ENCODE peak calls at places on chromosomes 7 and 10, in four cellular contexts. One of them, this sample, is unnamed.

GRCh38 chr7:81447351-81447952 is 322.4 kb downstream of the HGF start:
- DNase-seq in foreskin fibroblast: peak; percentile 75
- DNase-seq in fibroblast of pulmonary artery: peak; percentile 83
- DNase-seq in uterus: no peak
- DNase-seq in this sample: peak; percentile 70

GRCh38 chr7:123682690-123683089 is 27.0 kb downstream of the LMOD2 start:
- DNase-seq in foreskin fibroblast: peak; percentile 66
- DNase-seq in fibroblast of pulmonary artery: peak; percentile 83
- DNase-seq in uterus: no peak
- DNase-seq in this sample: peak; percentile 78

GRCh38 chr10:79223346-79224048 is 123.8 kb upstream of the PPIF start:
- DNase-seq in foreskin fibroblast: no peak
- DNase-seq in fibroblast of pulmonary artery: peak; percentile 89
- DNase-seq in uterus: peak; percentile 95
- DNase-seq in this sample: peak; percentile 69

GRCh38 chr10:31278279-31278941 is 40.6 kb upstream of the ZEB1 start:
- DNase-seq in foreskin fibroblast: peak; percentile 8
- DNase-seq in fibroblast of pulmonary artery: peak; percentile 33
- DNase-seq in uterus: no peak
- DNase-seq in this sample: no peak

GRCh38 chr7:130994378-130995115 is 260.5 kb upstream of the KLF14 start:
- DNase-seq in foreskin fibroblast: no peak
- DNase-seq in fibroblast of pulmonary artery: peak; percentile 41
- DNase-seq in uterus: peak; percentile 69
- DNase-seq in this sample: no peak

GRCh38 chr7:48096273-48096672 is 7.2 kb downstream of the UPP1 start:
- DNase-seq in foreskin fibroblast: no peak
- DNase-seq in fibroblast of pulmonary artery: no peak
- DNase-seq in uterus: no peak
- DNase-seq in this sample: no peak

GRCh38 chr7:131328387-131329175 is 905 bp downstream of the MKLN1 start:
- DNase-seq in foreskin fibroblast: peak; percentile 55
- DNase-seq in fibroblast of pulmonary artery: peak; percentile 42
- DNase-seq in uterus: no peak
- DNase-seq in this sample: peak; percentile 44

GRCh38 chr10:61664985-61665384 is 2.3 kb downstream of the CABCOCO1 start:
- DNase-seq in foreskin fibroblast: no peak
- DNase-seq in fibroblast of pulmonary artery: no peak
- DNase-seq in uterus: no peak
- DNase-seq in this sample: no peak

GRCh38 chr10:99368646-99369045 is 39.5 kb downstream of the CNNM1 start:
- DNase-seq in foreskin fibroblast: peak; percentile 64
- DNase-seq in fibroblast of pulmonary artery: no peak
- DNase-seq in uterus: no peak
- DNase-seq in this sample: no peak

GRCh38 chr10:35821339-35821911 is 179.3 kb upstream of the FZD8 start:
- DNase-seq in foreskin fibroblast: no peak
- DNase-seq in fibroblast of pulmonary artery: peak; percentile 2
- DNase-seq in uterus: no peak
- DNase-seq in this sample: peak; percentile 64

GRCh38 chr7:95267754-95268153 is 56.6 kb downstream of the PON1 start:
- DNase-seq in foreskin fibroblast: no peak
- DNase-seq in fibroblast of pulmonary artery: no peak
- DNase-seq in uterus: no peak
- DNase-seq in this sample: no peak
- TF ChIP-seq CTCF in foreskin fibroblast: no peak
- TF ChIP-seq CTCF in fibroblast of pulmonary artery: no peak
- TF ChIP-seq CTCF in uterus: no peak
- TF ChIP-seq CTCF in this sample: no peak

DNA sequence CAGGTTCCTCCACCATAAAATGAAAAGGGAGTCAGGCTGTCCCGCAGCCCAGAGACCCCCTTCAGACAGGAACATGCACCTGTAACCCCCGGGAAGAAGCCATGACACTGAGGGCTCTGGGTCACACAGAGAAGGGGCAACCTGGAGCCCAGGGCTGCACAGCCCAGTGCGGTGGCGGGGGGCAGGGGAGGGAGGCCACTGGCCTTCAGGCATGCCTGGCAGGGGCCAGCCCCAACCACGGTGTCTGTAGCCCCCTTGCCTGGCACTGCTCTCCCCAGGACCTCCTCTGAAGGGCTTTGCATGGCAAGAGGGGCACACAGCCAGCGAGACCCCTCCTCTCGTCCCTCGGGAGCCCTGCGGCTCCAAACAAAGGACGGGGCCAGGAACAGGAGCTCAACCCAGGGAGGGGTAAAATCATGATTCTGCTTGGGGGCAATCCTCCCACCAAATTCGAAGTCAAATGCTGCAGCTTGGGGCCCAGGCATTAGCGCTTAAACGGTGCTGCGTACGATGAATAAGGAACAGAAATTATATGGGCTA is 235.1 kb downstream of the MAD1L1 start:
- DNase-seq in foreskin fibroblast: no peak
- DNase-seq in fibroblast of pulmonary artery: no peak
- DNase-seq in uterus: no peak
- DNase-seq in this sample: no peak
- H3K4me3 ChIP-seq in foreskin fibroblast: no peak overlapping the region
- H3K4me3 ChIP-seq in fibroblast of pulmonary artery: no peak overlapping the region
- H3K4me3 ChIP-seq in uterus: no peak overlapping the region
- H3K4me3 ChIP-seq in this sample: no peak overlapping the region

GRCh38 chr10:24726626-24727025 is 2.9 kb upstream of the ARHGAP21 start:
- DNase-seq in foreskin fibroblast: no peak
- DNase-seq in fibroblast of pulmonary artery: no peak
- DNase-seq in uterus: no peak
- DNase-seq in this sample: no peak

GRCh38 chr10:24723788-24724380 is at the start of gene ARHGAP21:
- DNase-seq in foreskin fibroblast: peak; percentile 90
- DNase-seq in fibroblast of pulmonary artery: peak; percentile 83
- DNase-seq in uterus: peak; percentile 75
- DNase-seq in this sample: peak; percentile 87

GRCh38 chr10:24730811-24731210 is 7.1 kb upstream of the ARHGAP21 start:
- DNase-seq in foreskin fibroblast: peak; percentile 52
- DNase-seq in fibroblast of pulmonary artery: no peak
- DNase-seq in uterus: no peak
- DNase-seq in this sample: no peak

GRCh38 chr10:24724381-24725228 is 918 bp upstream of the ARHGAP21 start:
- DNase-seq in foreskin fibroblast: peak; percentile 99
- DNase-seq in fibroblast of pulmonary artery: peak; percentile 98
- DNase-seq in uterus: peak; percentile 98
- DNase-seq in this sample: peak; percentile 97

GRCh38 chr10:24727811-24728210 is 4.1 kb upstream of the ARHGAP21 start:
- DNase-seq in foreskin fibroblast: no peak
- DNase-seq in fibroblast of pulmonary artery: peak; percentile 30
- DNase-seq in uterus: no peak
- DNase-seq in this sample: no peak
- TF ChIP-seq CTCF in foreskin fibroblast: no peak
- TF ChIP-seq CTCF in fibroblast of pulmonary artery: peak; percentile 10
- TF ChIP-seq CTCF in uterus: no peak
- TF ChIP-seq CTCF in this sample: peak; percentile 26

GRCh38 chr10:27743736-27744477 is 1.7 kb downstream of the MKX start:
- DNase-seq in foreskin fibroblast: peak; percentile 59
- DNase-seq in fibroblast of pulmonary artery: peak; percentile 16
- DNase-seq in uterus: peak; percentile 16
- DNase-seq in this sample: peak; percentile 19
- H3K4me3 ChIP-seq in foreskin fibroblast: peak overlapping the region; percentile 83
- H3K4me3 ChIP-seq in fibroblast of pulmonary artery: peak overlapping the region; percentile 43
- H3K4me3 ChIP-seq in uterus: peak overlapping the region; percentile 37
- H3K4me3 ChIP-seq in this sample: peak overlapping the region; percentile 46

GRCh38 chr10:95211606-95212279 is 17.7 kb downstream of the ACSM6 start:
- DNase-seq in foreskin fibroblast: peak; percentile 74
- DNase-seq in fibroblast of pulmonary artery: no peak
- DNase-seq in uterus: no peak
- DNase-seq in this sample: no peak

GRCh38 chr10:95214369-95214768 is 20.3 kb downstream of the ACSM6 start:
- DNase-seq in foreskin fibroblast: peak; percentile 61
- DNase-seq in fibroblast of pulmonary artery: no peak
- DNase-seq in uterus: no peak
- DNase-seq in this sample: peak; percentile 42

GRCh38 chr10:95209509-95210127 is 15.6 kb downstream of the ACSM6 start:
- DNase-seq in foreskin fibroblast: no peak
- DNase-seq in fibroblast of pulmonary artery: no peak
- DNase-seq in uterus: no peak
- DNase-seq in this sample: no peak

GRCh38 chr10:95214793-95215192 is 20.8 kb downstream of the ACSM6 start:
- DNase-seq in foreskin fibroblast: peak; percentile 61
- DNase-seq in fibroblast of pulmonary artery: peak; percentile 33
- DNase-seq in uterus: no peak
- DNase-seq in this sample: peak; percentile 57

DNA sequence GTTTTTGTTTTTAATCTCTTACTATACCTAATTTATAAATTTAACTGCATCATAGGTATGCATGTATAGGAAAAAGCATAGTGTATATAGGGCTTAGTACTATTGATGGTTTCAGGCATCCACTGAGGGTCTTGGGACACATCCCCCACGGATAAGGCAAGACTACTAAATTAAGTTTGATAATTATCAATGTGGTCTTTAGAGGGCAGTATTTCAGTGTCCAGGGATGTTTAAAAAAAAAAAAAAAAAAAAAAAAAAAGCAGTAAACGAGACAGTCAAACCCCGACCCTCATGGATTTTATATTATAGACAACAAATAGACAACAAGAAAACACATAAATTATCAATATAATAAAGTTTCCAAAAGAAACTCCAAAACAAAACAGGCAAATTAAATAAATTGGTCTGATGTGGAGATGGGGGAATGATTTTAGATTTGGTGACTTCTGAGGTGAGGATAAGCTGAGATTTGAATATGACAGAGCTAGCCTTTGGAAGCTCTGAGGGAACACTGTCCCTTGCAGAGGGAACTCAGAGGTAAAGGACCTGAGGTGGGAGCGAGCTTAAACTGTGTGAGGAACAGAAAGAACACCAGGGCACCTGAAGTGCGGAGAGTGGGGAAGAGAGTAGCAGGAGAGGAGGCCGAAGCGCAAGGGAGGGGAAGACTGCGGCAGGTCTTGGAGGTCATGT is 14.8 kb downstream of the ACSM6 start:
- DNase-seq in foreskin fibroblast: no peak
- DNase-seq in fibroblast of pulmonary artery: peak; percentile 28
- DNase-seq in uterus: no peak
- DNase-seq in this sample: peak; percentile 24
- TF ChIP-seq CTCF in foreskin fibroblast: no peak
- TF ChIP-seq CTCF in fibroblast of pulmonary artery: peak; percentile 39
- TF ChIP-seq CTCF in uterus: no peak
- TF ChIP-seq CTCF in this sample: no peak

GRCh38 chr7:106416430-106416829 is 131.6 kb upstream of the NAMPT start:
- DNase-seq in foreskin fibroblast: no peak
- DNase-seq in fibroblast of pulmonary artery: no peak
- DNase-seq in uterus: no peak
- DNase-seq in this sample: no peak
- H3K4me3 ChIP-seq in foreskin fibroblast: no peak overlapping the region
- H3K4me3 ChIP-seq in fibroblast of pulmonary artery: no peak overlapping the region
- H3K4me3 ChIP-seq in uterus: no peak overlapping the region
- H3K4me3 ChIP-seq in this sample: no peak overlapping the region

DNA sequence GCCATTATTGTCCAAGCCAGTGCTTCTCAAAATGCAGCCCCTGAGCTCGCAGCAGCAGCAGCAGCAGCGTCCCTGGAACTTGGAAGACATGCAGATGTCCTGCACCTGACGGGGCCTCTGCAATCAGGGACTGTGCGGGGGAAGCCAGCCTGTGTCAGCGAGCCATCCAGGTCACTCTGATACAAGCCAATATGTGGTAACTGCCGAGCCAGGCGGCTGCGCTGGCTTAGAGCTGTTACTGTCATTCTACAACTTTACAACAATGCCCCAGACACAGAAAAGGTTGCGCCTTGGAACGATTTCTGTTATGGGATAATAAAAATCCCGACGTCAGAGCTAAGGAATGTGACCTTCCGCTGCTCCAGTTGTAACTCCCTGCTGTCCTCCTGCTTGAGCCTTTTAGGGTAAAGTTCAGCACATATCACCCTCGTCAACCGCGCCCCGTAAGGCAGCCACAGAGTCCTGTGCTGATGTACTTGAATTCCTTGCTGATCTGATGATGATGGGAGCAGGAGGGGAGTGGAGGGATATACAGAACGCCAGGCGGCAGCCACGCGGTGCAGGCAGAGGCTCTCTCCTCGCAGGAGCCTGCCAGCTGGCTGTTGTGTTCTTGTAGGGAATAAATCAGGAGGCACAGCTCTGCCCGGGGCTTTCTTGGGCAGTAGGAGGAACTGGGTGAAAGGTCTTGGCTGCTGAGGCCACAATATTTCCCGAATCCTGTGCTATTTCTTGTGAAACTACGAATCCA is 20.0 kb upstream of the CRYGN start:
- DNase-seq in foreskin fibroblast: peak; percentile 95
- DNase-seq in fibroblast of pulmonary artery: peak; percentile 94
- DNase-seq in uterus: peak; percentile 94
- DNase-seq in this sample: peak; percentile 88
- TF ChIP-seq CTCF in foreskin fibroblast: peak; percentile 41
- TF ChIP-seq CTCF in fibroblast of pulmonary artery: peak; percentile 48
- TF ChIP-seq CTCF in uterus: peak; percentile 42
- TF ChIP-seq CTCF in this sample: peak; percentile 51

GRCh38 chr10:8981277-8981676 is 926.8 kb downstream of the GATA3 start:
- DNase-seq in foreskin fibroblast: no peak
- DNase-seq in fibroblast of pulmonary artery: no peak
- DNase-seq in uterus: no peak
- DNase-seq in this sample: no peak

GRCh38 chr10:8969853-8970252 is 915.4 kb downstream of the GATA3 start:
- DNase-seq in foreskin fibroblast: no peak
- DNase-seq in fibroblast of pulmonary artery: no peak
- DNase-seq in uterus: no peak
- DNase-seq in this sample: no peak

GRCh38 chr10:8979976-8980375 is 925.5 kb downstream of the GATA3 start:
- DNase-seq in foreskin fibroblast: no peak
- DNase-seq in fibroblast of pulmonary artery: no peak
- DNase-seq in uterus: no peak
- DNase-seq in this sample: no peak

GRCh38 chr10:8978100-8978499 is 923.6 kb downstream of the GATA3 start:
- DNase-seq in foreskin fibroblast: no peak
- DNase-seq in fibroblast of pulmonary artery: no peak
- DNase-seq in uterus: no peak
- DNase-seq in this sample: no peak

GRCh38 chr10:8975535-8975934 is 921.0 kb downstream of the GATA3 start:
- DNase-seq in foreskin fibroblast: no peak
- DNase-seq in fibroblast of pulmonary artery: no peak
- DNase-seq in uterus: no peak
- DNase-seq in this sample: no peak
- H3K4me3 ChIP-seq in foreskin fibroblast: no peak overlapping the region
- H3K4me3 ChIP-seq in fibroblast of pulmonary artery: no peak overlapping the region
- H3K4me3 ChIP-seq in uterus: no peak overlapping the region
- H3K4me3 ChIP-seq in this sample: no peak overlapping the region

DNA sequence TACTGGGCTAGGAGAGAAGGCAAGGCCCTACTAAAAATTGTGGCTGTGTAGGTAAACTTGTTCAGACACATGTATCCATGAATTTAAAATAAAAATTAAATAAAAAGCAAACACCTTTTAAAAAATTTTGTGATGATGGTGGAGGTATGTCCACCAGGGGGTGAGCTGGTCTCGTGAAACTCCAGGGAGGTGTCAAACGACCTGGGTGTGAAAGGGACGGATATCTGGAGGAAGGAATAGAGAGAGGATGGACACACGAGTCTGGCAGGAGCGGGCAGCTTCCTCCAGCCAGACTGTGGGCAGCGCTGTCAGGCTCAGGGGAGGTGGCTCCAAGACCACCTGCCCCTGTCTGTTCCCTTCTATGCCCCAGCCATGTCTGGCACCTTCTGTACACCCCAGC is 34.8 kb upstream of the DMBT1 start:
- DNase-seq in foreskin fibroblast: no peak
- DNase-seq in fibroblast of pulmonary artery: no peak
- DNase-seq in uterus: no peak
- DNase-seq in this sample: no peak
- TF ChIP-seq CTCF in foreskin fibroblast: no peak
- TF ChIP-seq CTCF in fibroblast of pulmonary artery: peak; percentile 6
- TF ChIP-seq CTCF in uterus: peak; percentile 27
- TF ChIP-seq CTCF in this sample: peak; percentile 9

This sample was measured in astrocyte of the spinal cord.